ENCODE peak calls at places on chromosomes 2 and 18, in seven cellular contexts. Z, T, F, P, I, O and A are unnamed samples.

GRCh38 chr2:237025090-237025865 is 60.4 kb upstream of the COPS8 start:
- DNase-seq in I (peak), O (peak), T (peak), F (peak), P (no peak), Z (no peak), A (no peak)

GRCh38 chr2:217407466-217407865 is 547.6 kb upstream of the TNP1 start:
- DNase-seq in Z (no peak), O (no peak), T (no peak), I (no peak), P (no peak), F (no peak), A (no peak)

GRCh38 chr18:39596216-39596615 is 2030.6 kb upstream of the CELF4 start:
- DNase-seq in T (no peak), P (no peak), Z (no peak), O (no peak), I (no peak), F (no peak), A (no peak)

GRCh38 chr2:64262068-64262467 is 117.8 kb upstream of the PELI1 start:
- DNase-seq in T (peak), P (no peak), F (peak), Z (no peak), O (no peak), I (peak), A (no peak)

GRCh38 chr2:182650704-182651103 is 65.4 kb upstream of the DNAJC10 start:
- DNase-seq in I (no peak), Z (no peak), T (peak), F (no peak), O (no peak), P (no peak), A (no peak)

GRCh38 chr18:8176554-8176953 is 432.7 kb upstream of the RAB12 start:
- DNase-seq in Z (no peak), O (peak), F (no peak), I (no peak), T (no peak), P (no peak), A (no peak)

GRCh38 chr18:44580159-44580558 is 100.5 kb upstream of the SETBP1 start:
- DNase-seq in T (no peak), O (no peak), Z (no peak), F (no peak), I (no peak), P (no peak), A (no peak)

GRCh38 chr18:37659906-37660305 is 94.3 kb upstream of the CELF4 start:
- DNase-seq in I (no peak), Z (peak), T (no peak), O (no peak), P (no peak), F (no peak), A (no peak)

GRCh38 chr2:56132138-56132537 is 51.7 kb upstream of the CCDC85A start:
- DNase-seq in T (peak), O (no peak), I (no peak), F (no peak), Z (no peak), P (no peak), A (no peak)

GRCh38 chr18:22684268-22684667 is 248.9 kb upstream of the RBBP8 start:
- DNase-seq in Z (no peak), O (no peak), F (no peak), P (no peak), I (no peak), T (no peak), A (no peak)

GRCh38 chr18:22685788-22686187 is 247.3 kb upstream of the RBBP8 start:
- DNase-seq in O (no peak), T (no peak), P (no peak), Z (no peak), F (no peak), I (no peak), A (no peak)

GRCh38 chr18:22689711-22690110 is 243.4 kb upstream of the RBBP8 start:
- DNase-seq in I (no peak), O (no peak), T (no peak), Z (no peak), F (peak), P (no peak), A (no peak)

GRCh38 chr18:22688877-22689496 is 244.1 kb upstream of the RBBP8 start:
- DNase-seq in I (no peak), P (no peak), Z (no peak), O (no peak), F (no peak), T (no peak), A (no peak)

GRCh38 chr18:22687892-22688680 is 245.0 kb upstream of the RBBP8 start:
- DNase-seq in Z (no peak), P (no peak), T (no peak), O (no peak), F (no peak), I (no peak), A (no peak)
- H3K4me3 ChIP-seq in Z (no peak), P (no peak), T (no peak), O (no peak), F (no peak), I (no peak), A (no peak)

DNA sequence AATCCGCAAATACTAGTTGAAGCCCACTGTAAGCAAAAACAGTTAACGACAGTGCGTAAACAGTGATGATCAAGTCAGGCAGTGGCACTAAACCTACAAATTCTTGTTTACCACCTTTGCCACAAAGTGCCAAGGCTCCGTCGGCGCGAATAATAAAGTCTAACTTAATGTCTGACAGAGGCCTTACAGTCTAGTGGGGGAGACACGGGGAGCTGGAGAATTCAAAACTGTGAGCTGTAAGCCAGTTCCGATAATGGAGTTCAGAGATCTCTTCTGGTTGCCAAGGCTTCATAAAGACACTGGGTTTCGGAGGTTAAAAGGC is 284 bp upstream of the EXOC6B start:
- DNase-seq in O (no peak), T (no peak), P (no peak), I (no peak), F (no peak), Z (no peak), A (no peak)
- H3K4me3 ChIP-seq in O (peak), T (peak), P (peak), I (peak), F (peak), Z (peak), A (no peak)

DNA sequence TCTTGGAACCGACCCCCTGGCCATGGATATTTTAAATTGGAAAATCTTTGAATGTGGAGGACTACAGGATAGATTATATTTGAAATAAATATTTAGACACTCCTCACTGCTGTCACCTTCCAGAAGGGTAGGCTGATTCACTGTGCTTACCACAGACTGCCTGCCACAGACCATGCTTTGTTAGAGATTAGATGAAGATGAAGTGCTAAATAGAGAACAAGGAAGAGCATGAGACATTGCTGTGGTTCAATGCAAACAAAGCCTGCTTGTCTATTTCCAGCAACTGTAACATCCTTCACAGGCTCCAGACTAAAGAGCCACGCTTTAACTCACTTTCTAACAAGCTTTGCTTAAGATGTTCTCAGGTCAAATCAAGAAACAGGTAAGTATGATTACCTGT is 81.0 kb upstream of the TMEM17 start:
- DNase-seq in I (no peak), T (peak), Z (no peak), P (no peak), F (no peak), O (no peak), A (no peak)
- H3K4me3 ChIP-seq in I (no peak), T (no peak), Z (no peak), P (no peak), F (no peak), O (no peak), A (no peak)

GRCh38 chr2:197210450-197210849 is 100.1 kb downstream of the ANKRD44 start:
- DNase-seq in F (no peak), Z (no peak), P (no peak), T (no peak), O (no peak), I (no peak), A (no peak)
- H3K4me3 ChIP-seq in F (no peak), Z (no peak), P (no peak), T (no peak), O (no peak), I (no peak), A (no peak)

GRCh38 chr18:26228562-26229260 is 2.5 kb downstream of the TAF4B start:
- DNase-seq in I (no peak), T (no peak), F (no peak), O (no peak), P (no peak), Z (no peak), A (no peak)
- H3K4me3 ChIP-seq in I (no peak), T (no peak), F (no peak), O (no peak), P (no peak), Z (no peak), A (no peak)

GRCh38 chr2:96764253-96764637 is 3.5 kb downstream of the CNNM4 start:
- DNase-seq in F (peak), Z (no peak), O (no peak), I (no peak), P (no peak), T (no peak), A (no peak)
- H3K4me3 ChIP-seq in F (peak), Z (peak), O (no peak), I (no peak), P (peak), T (no peak), A (no peak)

DNA sequence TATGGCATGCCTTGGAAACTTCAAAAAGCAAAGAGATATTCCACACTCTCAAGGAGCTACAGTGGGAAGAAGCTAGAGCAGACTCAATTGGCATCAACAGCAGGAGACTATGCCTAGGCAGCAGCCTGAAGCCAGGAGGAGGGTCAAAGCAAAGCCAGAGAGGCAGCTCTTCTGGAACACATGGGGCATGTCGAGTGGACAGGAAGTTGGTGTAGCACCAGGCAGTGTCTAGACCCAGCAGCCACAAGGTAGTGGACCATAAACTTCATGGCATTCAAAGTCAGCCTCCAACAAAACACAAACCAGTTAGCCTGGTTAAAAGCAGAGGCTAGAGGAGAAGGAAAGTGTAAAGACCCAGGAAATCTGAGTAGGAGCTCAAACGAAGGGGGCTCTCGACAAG is 311.2 kb upstream of the PKDCC start:
- DNase-seq in P (no peak), T (no peak), Z (no peak), O (no peak), I (no peak), F (no peak), A (no peak)
- H3K4me3 ChIP-seq in P (no peak), T (no peak), Z (no peak), O (no peak), I (no peak), F (no peak), A (no peak)

GRCh38 chr18:35705988-35706387 is 124.4 kb downstream of the GALNT1 start:
- DNase-seq in O (no peak), F (no peak), I (peak), P (no peak), Z (no peak), T (no peak), A (no peak)

GRCh38 chr18:35707674-35708073 is 126.1 kb downstream of the GALNT1 start:
- DNase-seq in P (no peak), F (no peak), O (no peak), Z (peak), T (no peak), I (no peak), A (no peak)

GRCh38 chr18:35711227-35711626 is 129.7 kb downstream of the GALNT1 start:
- DNase-seq in Z (no peak), F (no peak), T (no peak), I (no peak), O (no peak), P (no peak), A (no peak)

GRCh38 chr18:35710581-35710980 is 129.0 kb downstream of the GALNT1 start:
- DNase-seq in P (no peak), Z (no peak), O (no peak), I (no peak), T (no peak), F (no peak), A (no peak)

DNA sequence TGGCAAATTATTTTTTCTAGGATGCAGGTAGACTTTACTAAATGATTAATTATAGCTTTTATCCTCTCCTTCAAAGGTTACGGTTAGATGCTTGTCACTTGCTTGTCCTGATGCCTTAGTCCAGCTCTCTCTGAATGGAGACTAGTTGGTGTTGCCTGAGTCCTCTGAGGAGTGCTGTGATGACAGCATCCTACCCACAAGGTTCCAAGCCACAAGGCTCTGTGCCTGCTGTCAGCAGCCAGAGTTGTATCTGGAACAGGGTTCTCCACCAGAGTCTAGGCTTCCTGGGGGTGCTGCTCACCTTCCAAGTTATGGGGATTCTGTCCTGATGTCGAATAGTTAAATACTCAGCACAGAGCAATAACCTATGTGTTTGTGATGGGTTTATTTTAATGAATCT is 125.7 kb downstream of the GALNT1 start:
- DNase-seq in O (no peak), T (no peak), P (no peak), I (no peak), F (no peak), Z (peak), A (no peak)
- H3K4me3 ChIP-seq in O (no peak), T (no peak), P (no peak), I (no peak), F (no peak), Z (no peak), A (no peak)

DNA sequence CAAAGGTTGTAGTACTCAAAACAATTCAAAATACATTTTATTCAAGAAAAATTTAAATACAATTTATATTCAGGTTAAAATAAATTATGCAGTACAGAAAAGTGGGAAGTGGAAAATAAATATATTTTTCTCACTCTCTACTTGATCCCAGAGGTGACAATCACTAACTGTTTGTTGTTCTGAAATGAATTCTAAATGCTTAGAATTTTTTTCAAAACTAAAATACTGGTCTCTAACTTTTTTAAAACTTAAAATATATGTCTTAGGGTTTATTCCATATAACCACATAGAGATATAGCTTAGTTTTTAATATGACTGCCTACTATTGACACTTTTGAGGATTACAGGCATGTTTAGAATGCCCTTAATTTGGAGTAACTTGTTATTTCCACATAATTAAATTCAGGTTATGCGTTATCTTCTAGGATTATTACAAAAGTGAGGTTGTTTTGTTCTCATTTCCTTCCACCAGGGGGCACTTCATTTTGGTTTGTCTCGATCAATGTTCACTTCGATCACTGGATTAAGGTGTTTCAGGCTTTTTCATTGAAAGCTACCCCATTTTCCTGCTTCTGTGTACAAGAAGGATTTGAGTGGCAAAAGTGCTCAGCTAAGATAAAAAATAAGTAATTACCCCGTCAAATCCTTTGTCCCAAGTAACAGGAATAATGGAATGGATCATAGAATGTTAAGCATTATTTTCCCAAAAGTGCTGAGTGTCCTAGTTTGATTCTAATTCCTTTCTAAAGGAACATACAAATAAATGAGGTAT is 27.1 kb upstream of the TFPI start:
- DNase-seq in T (peak), F (peak), I (no peak), P (no peak), Z (no peak), O (no peak), A (no peak)
- H3K4me3 ChIP-seq in T (peak), F (no peak), I (peak), P (no peak), Z (peak), O (no peak), A (peak)